ENCODE peak calls at places on chromosomes 11 and 22, in ten cellular contexts. One of them, this sample, is unnamed.

GRCh38 chr11:64044730-64045386 is 9.1 kb downstream of the FLRT1 start:
- DNase-seq in OCI-LY7: no peak
- DNase-seq in heart right ventricle: no peak
- DNase-seq in breast epithelium: no peak
- DNase-seq in cardiac fibroblast: no peak
- DNase-seq in neural progenitor cell: no peak
- DNase-seq in tibial artery: no peak
- DNase-seq in AG04450: no peak
- DNase-seq in WERI-Rb-1: no peak
- DNase-seq in colonic mucosa: no peak
- DNase-seq in this sample: no peak

GRCh38 chr11:62497132-62497915 is 49.3 kb downstream of the AHNAK start:
- DNase-seq in OCI-LY7: peak
- DNase-seq in heart right ventricle: no peak
- DNase-seq in breast epithelium: no peak
- DNase-seq in cardiac fibroblast: peak
- DNase-seq in neural progenitor cell: peak
- DNase-seq in tibial artery: peak
- DNase-seq in AG04450: no peak
- DNase-seq in WERI-Rb-1: peak
- DNase-seq in colonic mucosa: peak
- DNase-seq in this sample: peak

GRCh38 chr11:27839226-27839913 is 139.1 kb upstream of the BDNF start:
- DNase-seq in OCI-LY7: peak
- DNase-seq in heart right ventricle: no peak
- DNase-seq in breast epithelium: no peak
- DNase-seq in cardiac fibroblast: peak
- DNase-seq in neural progenitor cell: no peak
- DNase-seq in tibial artery: no peak
- DNase-seq in AG04450: no peak
- DNase-seq in WERI-Rb-1: no peak
- DNase-seq in colonic mucosa: no peak
- DNase-seq in this sample: peak

GRCh38 chr11:116607027-116607426 is 165.8 kb downstream of the BUD13 start:
- DNase-seq in OCI-LY7: no peak
- DNase-seq in heart right ventricle: no peak
- DNase-seq in breast epithelium: no peak
- DNase-seq in cardiac fibroblast: no peak
- DNase-seq in neural progenitor cell: no peak
- DNase-seq in tibial artery: no peak
- DNase-seq in AG04450: no peak
- DNase-seq in WERI-Rb-1: peak
- DNase-seq in colonic mucosa: no peak
- DNase-seq in this sample: no peak

GRCh38 chr11:76606102-76606793 is 64.3 kb downstream of the LRRC32 start:
- DNase-seq in OCI-LY7: no peak
- DNase-seq in heart right ventricle: peak
- DNase-seq in breast epithelium: no peak
- DNase-seq in cardiac fibroblast: no peak
- DNase-seq in neural progenitor cell: no peak
- DNase-seq in tibial artery: peak
- DNase-seq in AG04450: no peak
- DNase-seq in WERI-Rb-1: no peak
- DNase-seq in colonic mucosa: peak
- DNase-seq in this sample: no peak

GRCh38 chr11:107018902-107019493 is 722 bp upstream of the GUCY1A2 start:
- DNase-seq in OCI-LY7: no peak
- DNase-seq in heart right ventricle: peak
- DNase-seq in breast epithelium: no peak
- DNase-seq in cardiac fibroblast: peak
- DNase-seq in neural progenitor cell: peak
- DNase-seq in tibial artery: peak
- DNase-seq in AG04450: peak
- DNase-seq in WERI-Rb-1: peak
- DNase-seq in colonic mucosa: peak
- DNase-seq in this sample: peak

GRCh38 chr11:70071996-70072395 is 6.1 kb upstream of the ANO1 start:
- DNase-seq in OCI-LY7: no peak
- DNase-seq in heart right ventricle: peak
- DNase-seq in breast epithelium: no peak
- DNase-seq in cardiac fibroblast: no peak
- DNase-seq in neural progenitor cell: no peak
- DNase-seq in tibial artery: no peak
- DNase-seq in AG04450: no peak
- DNase-seq in WERI-Rb-1: no peak
- DNase-seq in colonic mucosa: no peak
- DNase-seq in this sample: no peak

GRCh38 chr11:9264381-9265210 is 554 bp downstream of the DENND5A start:
- DNase-seq in OCI-LY7: no peak
- DNase-seq in heart right ventricle: peak
- DNase-seq in breast epithelium: peak
- DNase-seq in cardiac fibroblast: peak
- DNase-seq in neural progenitor cell: peak
- DNase-seq in tibial artery: peak
- DNase-seq in AG04450: no peak
- DNase-seq in WERI-Rb-1: peak
- DNase-seq in colonic mucosa: peak
- DNase-seq in this sample: peak

GRCh38 chr11:69834811-69835800 is 15.9 kb upstream of the FGF3 start:
- DNase-seq in OCI-LY7: no peak
- DNase-seq in heart right ventricle: no peak
- DNase-seq in breast epithelium: no peak
- DNase-seq in cardiac fibroblast: no peak
- DNase-seq in neural progenitor cell: peak
- DNase-seq in tibial artery: no peak
- DNase-seq in AG04450: no peak
- DNase-seq in WERI-Rb-1: no peak
- DNase-seq in colonic mucosa: no peak
- DNase-seq in this sample: no peak

GRCh38 chr22:32853662-32854061 is 52.2 kb downstream of the TIMP3 start:
- DNase-seq in OCI-LY7: no peak
- DNase-seq in heart right ventricle: no peak
- DNase-seq in breast epithelium: no peak
- DNase-seq in cardiac fibroblast: no peak
- DNase-seq in neural progenitor cell: no peak
- DNase-seq in tibial artery: no peak
- DNase-seq in AG04450: no peak
- DNase-seq in WERI-Rb-1: no peak
- DNase-seq in colonic mucosa: no peak
- DNase-seq in this sample: no peak

GRCh38 chr22:25013634-25014033 is 61.1 kb downstream of the KIAA1671 start:
- DNase-seq in OCI-LY7: no peak
- DNase-seq in heart right ventricle: peak
- DNase-seq in breast epithelium: no peak
- DNase-seq in cardiac fibroblast: peak
- DNase-seq in neural progenitor cell: no peak
- DNase-seq in tibial artery: no peak
- DNase-seq in AG04450: no peak
- DNase-seq in WERI-Rb-1: no peak
- DNase-seq in colonic mucosa: peak
- DNase-seq in this sample: no peak

GRCh38 chr11:406796-407650 is 7.8 kb downstream of the SIGIRR start:
- DNase-seq in OCI-LY7: peak
- DNase-seq in heart right ventricle: peak
- DNase-seq in breast epithelium: peak
- DNase-seq in cardiac fibroblast: peak
- DNase-seq in neural progenitor cell: peak
- DNase-seq in tibial artery: peak
- DNase-seq in AG04450: peak
- DNase-seq in WERI-Rb-1: no peak
- DNase-seq in colonic mucosa: peak
- DNase-seq in this sample: peak
- TF ChIP-seq CTCF in OCI-LY7: peak
- TF ChIP-seq CTCF in heart right ventricle: no peak
- TF ChIP-seq CTCF in breast epithelium: peak
- TF ChIP-seq CTCF in cardiac fibroblast: no peak
- TF ChIP-seq CTCF in neural progenitor cell: no peak
- TF ChIP-seq CTCF in tibial artery: no peak
- TF ChIP-seq CTCF in AG04450: no peak
- TF ChIP-seq CTCF in WERI-Rb-1: no peak
- TF ChIP-seq CTCF in colonic mucosa: no peak
- TF ChIP-seq CTCF in this sample: no peak

DNA sequence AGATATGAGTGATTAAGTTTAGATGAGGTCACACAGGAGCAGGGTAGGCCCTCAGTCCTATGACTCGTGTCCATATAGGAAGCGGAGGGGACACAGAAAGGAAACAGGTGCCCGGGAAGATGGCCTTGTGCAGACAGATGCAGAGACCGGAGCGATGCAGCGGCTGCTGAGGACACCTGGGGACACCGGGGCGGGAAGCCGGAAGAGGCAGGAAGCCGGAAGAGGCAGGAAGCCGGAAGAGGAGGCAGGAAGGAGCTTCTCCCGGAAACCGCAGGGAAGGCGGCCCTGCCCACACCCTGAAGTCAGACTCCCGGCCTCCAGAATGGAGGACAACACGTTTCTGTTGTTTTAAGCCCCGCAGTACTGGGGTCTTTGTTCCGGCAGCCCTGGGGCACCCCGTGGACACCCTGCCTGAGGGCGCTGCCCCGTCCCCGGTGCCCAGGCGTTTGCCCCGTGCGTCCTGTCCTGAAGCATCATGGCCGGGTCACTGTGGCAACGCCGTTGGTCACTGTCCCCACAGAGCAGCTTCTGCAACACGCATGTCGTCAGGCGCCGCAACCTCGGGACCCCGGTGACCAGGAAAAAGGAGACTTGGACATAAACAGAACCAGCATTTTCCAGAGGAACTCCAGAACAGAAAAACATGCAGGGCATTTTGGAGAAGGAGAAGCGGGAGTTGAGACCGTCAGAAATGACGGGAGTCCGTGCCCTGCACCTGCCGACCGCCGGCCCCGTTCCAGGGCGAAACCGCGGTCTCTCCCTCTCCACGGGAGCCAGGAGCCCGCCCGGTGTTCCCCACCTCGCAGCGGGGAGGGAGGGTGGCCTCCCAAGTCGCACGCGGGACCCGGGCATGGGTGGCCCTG is 103.4 kb downstream of the BRD1 start:
- DNase-seq in OCI-LY7: peak
- DNase-seq in heart right ventricle: no peak
- DNase-seq in breast epithelium: no peak
- DNase-seq in cardiac fibroblast: no peak
- DNase-seq in neural progenitor cell: no peak
- DNase-seq in tibial artery: no peak
- DNase-seq in AG04450: no peak
- DNase-seq in WERI-Rb-1: peak
- DNase-seq in colonic mucosa: no peak
- DNase-seq in this sample: no peak
- H3K4me3 ChIP-seq in OCI-LY7: peak
- H3K4me3 ChIP-seq in heart right ventricle: peak
- H3K4me3 ChIP-seq in breast epithelium: peak
- H3K4me3 ChIP-seq in cardiac fibroblast: no peak
- H3K4me3 ChIP-seq in neural progenitor cell: peak
- H3K4me3 ChIP-seq in tibial artery: peak
- H3K4me3 ChIP-seq in AG04450: no peak
- H3K4me3 ChIP-seq in WERI-Rb-1: peak
- H3K4me3 ChIP-seq in colonic mucosa: peak
- H3K4me3 ChIP-seq in this sample: no peak

DNA sequence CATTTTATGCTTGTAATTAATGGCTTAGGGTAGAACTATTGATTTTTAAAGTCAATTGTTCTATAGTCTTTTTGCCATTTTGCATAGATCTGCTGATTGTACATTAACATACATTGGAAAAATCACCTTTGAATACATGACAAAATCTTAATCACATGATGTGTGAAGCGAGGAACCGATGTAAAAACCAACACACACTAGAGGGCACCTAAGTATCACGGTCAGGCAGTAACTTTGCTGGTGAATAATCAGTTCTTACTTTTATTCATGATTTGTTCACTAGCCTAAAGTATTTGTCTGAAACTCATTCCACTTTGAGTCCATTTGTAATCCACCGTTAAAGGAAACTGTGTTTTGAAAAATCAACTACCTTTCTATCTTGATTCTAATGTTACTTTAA is 28.2 kb downstream of the JHY start:
- DNase-seq in OCI-LY7: no peak
- DNase-seq in heart right ventricle: no peak
- DNase-seq in breast epithelium: no peak
- DNase-seq in cardiac fibroblast: peak
- DNase-seq in neural progenitor cell: peak
- DNase-seq in tibial artery: no peak
- DNase-seq in AG04450: no peak
- DNase-seq in WERI-Rb-1: peak
- DNase-seq in colonic mucosa: no peak
- DNase-seq in this sample: peak
- TF ChIP-seq CTCF in OCI-LY7: peak
- TF ChIP-seq CTCF in heart right ventricle: no peak
- TF ChIP-seq CTCF in breast epithelium: no peak
- TF ChIP-seq CTCF in cardiac fibroblast: peak
- TF ChIP-seq CTCF in neural progenitor cell: peak
- TF ChIP-seq CTCF in tibial artery: no peak
- TF ChIP-seq CTCF in AG04450: peak
- TF ChIP-seq CTCF in WERI-Rb-1: peak
- TF ChIP-seq CTCF in colonic mucosa: no peak
- TF ChIP-seq CTCF in this sample: peak

DNA sequence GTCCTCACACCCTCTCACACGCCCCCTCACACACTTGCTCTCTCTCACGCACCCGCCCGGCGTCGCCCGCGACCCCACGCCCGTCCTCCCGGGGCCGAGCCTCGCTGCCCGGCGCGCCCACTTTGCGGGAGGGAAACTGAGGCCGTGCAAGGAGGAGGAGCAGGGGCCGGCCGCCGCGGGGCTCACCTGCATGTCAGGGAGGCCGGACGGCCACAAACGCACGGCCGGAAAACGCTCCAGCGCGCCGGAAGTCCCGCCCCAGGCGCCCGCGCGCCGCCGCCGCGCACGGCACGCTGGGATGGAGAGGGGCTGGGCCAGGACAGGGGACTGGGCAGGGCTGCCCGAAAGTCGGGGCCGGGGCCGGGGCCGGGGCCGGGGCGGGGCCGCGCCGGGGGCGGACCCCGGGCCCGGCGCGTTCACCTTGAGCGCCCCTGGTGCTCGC is at the start of gene CHID1:
- DNase-seq in OCI-LY7: peak
- DNase-seq in heart right ventricle: peak
- DNase-seq in breast epithelium: peak
- DNase-seq in cardiac fibroblast: peak
- DNase-seq in neural progenitor cell: peak
- DNase-seq in tibial artery: peak
- DNase-seq in AG04450: no peak
- DNase-seq in WERI-Rb-1: peak
- DNase-seq in colonic mucosa: peak
- DNase-seq in this sample: peak
- H3K4me3 ChIP-seq in OCI-LY7: peak
- H3K4me3 ChIP-seq in heart right ventricle: peak
- H3K4me3 ChIP-seq in breast epithelium: peak
- H3K4me3 ChIP-seq in cardiac fibroblast: peak
- H3K4me3 ChIP-seq in neural progenitor cell: peak
- H3K4me3 ChIP-seq in tibial artery: peak
- H3K4me3 ChIP-seq in AG04450: peak
- H3K4me3 ChIP-seq in WERI-Rb-1: peak
- H3K4me3 ChIP-seq in colonic mucosa: peak
- H3K4me3 ChIP-seq in this sample: peak

This sample was measured in choroid plexus epithelial cell.